ENCODE peak calls at places on chromosome 18, in five cellular contexts. One of them, this sample, is unnamed.

GRCh38 chr18:14908541-14908940 is 160.6 kb downstream of the ANKRD30B start:
- DNase-seq in neuronal stem cell: no peak
- DNase-seq in CD4-positive, alpha-beta T cell: no peak
- DNase-seq in left cardiac atrium: no peak
- DNase-seq in cardiac fibroblast: no peak
- DNase-seq in this sample: no peak

GRCh38 chr18:36757081-36757480 is 71.7 kb downstream of the TPGS2 start:
- DNase-seq in cardiac fibroblast: peak; percentile 76
- DNase-seq in left cardiac atrium: no peak
- DNase-seq in CD4-positive, alpha-beta T cell: no peak
- DNase-seq in neuronal stem cell: peak; percentile 27
- DNase-seq in this sample: peak; percentile 71

GRCh38 chr18:41391616-41392610 is 563.1 kb upstream of the PIK3C3 start:
- DNase-seq in cardiac fibroblast: peak; percentile 79
- DNase-seq in CD4-positive, alpha-beta T cell: no peak
- DNase-seq in neuronal stem cell: peak; percentile 51
- DNase-seq in left cardiac atrium: peak; percentile 29
- DNase-seq in this sample: peak; percentile 85

GRCh38 chr18:47917923-47918610 is 12.4 kb downstream of the SMAD2 start:
- DNase-seq in cardiac fibroblast: no peak
- DNase-seq in neuronal stem cell: no peak
- DNase-seq in left cardiac atrium: no peak
- DNase-seq in CD4-positive, alpha-beta T cell: no peak
- DNase-seq in this sample: peak; percentile 69

GRCh38 chr18:64103979-64104378 is 44.9 kb downstream of the LINC00305 start:
- DNase-seq in cardiac fibroblast: no peak
- DNase-seq in neuronal stem cell: no peak
- DNase-seq in left cardiac atrium: no peak
- DNase-seq in CD4-positive, alpha-beta T cell: no peak
- DNase-seq in this sample: peak; percentile 16

GRCh38 chr18:25724997-25725396 is 365.4 kb downstream of the SS18 start:
- DNase-seq in cardiac fibroblast: no peak
- DNase-seq in left cardiac atrium: no peak
- DNase-seq in CD4-positive, alpha-beta T cell: no peak
- DNase-seq in neuronal stem cell: no peak
- DNase-seq in this sample: no peak

GRCh38 chr18:63157293-63158011 is 162.1 kb downstream of the BCL2 start:
- DNase-seq in CD4-positive, alpha-beta T cell: no peak
- DNase-seq in neuronal stem cell: no peak
- DNase-seq in cardiac fibroblast: no peak
- DNase-seq in left cardiac atrium: no peak
- DNase-seq in this sample: no peak

GRCh38 chr18:5895300-5895885 is at the start of gene TMEM200C:
- DNase-seq in left cardiac atrium: peak; percentile 44
- DNase-seq in neuronal stem cell: peak; percentile 75
- DNase-seq in CD4-positive, alpha-beta T cell: no peak
- DNase-seq in cardiac fibroblast: peak; percentile 7
- DNase-seq in this sample: peak; percentile 90

GRCh38 chr18:9348079-9348671 is 13.6 kb downstream of the TWSG1 start:
- DNase-seq in neuronal stem cell: no peak
- DNase-seq in cardiac fibroblast: peak; percentile 47
- DNase-seq in left cardiac atrium: no peak
- DNase-seq in CD4-positive, alpha-beta T cell: no peak
- DNase-seq in this sample: no peak

GRCh38 chr18:75160315-75160714 is 48.6 kb downstream of the PTGR3 start:
- DNase-seq in neuronal stem cell: no peak
- DNase-seq in cardiac fibroblast: peak; percentile 4
- DNase-seq in CD4-positive, alpha-beta T cell: no peak
- DNase-seq in left cardiac atrium: no peak
- DNase-seq in this sample: peak; percentile 32

GRCh38 chr18:75109819-75110218 is 99.1 kb downstream of the PTGR3 start:
- DNase-seq in cardiac fibroblast: no peak
- DNase-seq in neuronal stem cell: no peak
- DNase-seq in CD4-positive, alpha-beta T cell: no peak
- DNase-seq in left cardiac atrium: no peak
- DNase-seq in this sample: no peak

GRCh38 chr18:57687970-57688369 is 66.3 kb upstream of the NARS1 start:
- DNase-seq in left cardiac atrium: no peak
- DNase-seq in neuronal stem cell: no peak
- DNase-seq in CD4-positive, alpha-beta T cell: no peak
- DNase-seq in cardiac fibroblast: no peak
- DNase-seq in this sample: no peak

GRCh38 chr18:46411862-46412690 is 244.9 kb downstream of the LOXHD1 start:
- DNase-seq in CD4-positive, alpha-beta T cell: no peak
- DNase-seq in neuronal stem cell: no peak
- DNase-seq in cardiac fibroblast: peak; percentile 44
- DNase-seq in left cardiac atrium: peak; percentile 32
- DNase-seq in this sample: no peak

GRCh38 chr18:22489694-22490093 is 72.0 kb upstream of the CTAGE1 start:
- DNase-seq in cardiac fibroblast: no peak
- DNase-seq in left cardiac atrium: no peak
- DNase-seq in neuronal stem cell: no peak
- DNase-seq in CD4-positive, alpha-beta T cell: no peak
- DNase-seq in this sample: no peak

GRCh38 chr18:46387426-46388131 is 269.4 kb downstream of the LOXHD1 start:
- DNase-seq in CD4-positive, alpha-beta T cell: no peak
- DNase-seq in neuronal stem cell: no peak
- DNase-seq in left cardiac atrium: no peak
- DNase-seq in cardiac fibroblast: no peak
- DNase-seq in this sample: peak; percentile 65

This sample was measured in neural progenitor cell.